ENCODE peak calls at places on chromosomes 4 and X, in ten cellular contexts. J, P, S, D, M, G, C, X, V and N are unnamed samples.

GRCh38 chr4:90328558-90328957 is 201.4 kb downstream of the CCSER1 start:
- DNase-seq in J (peak), P (no peak), S (no peak), D (no peak), M (no peak), G (no peak), C (no peak), X (no peak), V (peak), N (no peak)

GRCh38 chr4:18020145-18020670 is 1.3 kb downstream of the LCORL start:
- DNase-seq in J (peak), P (no peak), S (no peak), D (no peak), M (no peak), G (peak), C (no peak), X (no peak), V (peak), N (peak)

GRCh38 chr4:26884486-26884988 is 23.9 kb downstream of the STIM2 start:
- DNase-seq in J (no peak), P (no peak), S (no peak), D (no peak), M (no peak), G (no peak), C (no peak), X (no peak), V (no peak), N (no peak)

GRCh38 chrX:13081385-13082285 is 37.2 kb upstream of the FAM9C start:
- DNase-seq in J (peak), P (no peak), S (no peak), D (no peak), M (no peak), G (no peak), C (no peak), X (no peak), V (no peak), N (no peak)

GRCh38 chr4:41160010-41160789 is 54.1 kb downstream of the APBB2 start:
- DNase-seq in J (no peak), P (no peak), S (no peak), D (peak), M (no peak), G (peak), C (no peak), X (no peak), V (peak), N (no peak)

GRCh38 chr4:72557021-72557420 is 12.0 kb downstream of the ADAMTS3 start:
- DNase-seq in J (no peak), P (no peak), S (no peak), D (no peak), M (no peak), G (no peak), C (no peak), X (no peak), V (no peak), N (no peak)

GRCh38 chr4:142581891-142582290 is 264.2 kb downstream of the INPP4B start:
- DNase-seq in J (no peak), P (no peak), S (no peak), D (no peak), M (no peak), G (no peak), C (no peak), X (no peak), V (no peak), N (no peak)

GRCh38 chrX:357035-357692 is 29.5 kb downstream of the PPP2R3B start:
- DNase-seq in J (no peak), P (no peak), S (no peak), D (no peak), M (no peak), G (no peak), C (peak), X (no peak), V (no peak), N (no peak)

GRCh38 chrX:68693481-68694410 is 46.3 kb downstream of the STARD8 start:
- DNase-seq in J (peak), P (peak), S (no peak), D (peak), M (peak), G (peak), C (peak), X (no peak), V (peak), N (no peak)

GRCh38 chr4:57448452-57448851 is 338.3 kb upstream of the IGFBP7 start:
- DNase-seq in J (no peak), P (no peak), S (no peak), D (no peak), M (no peak), G (no peak), C (no peak), X (no peak), V (no peak), N (no peak)

GRCh38 chr4:96009720-96010119 is 169.8 kb downstream of the PDHA2 start:
- DNase-seq in J (no peak), P (no peak), S (no peak), D (no peak), M (no peak), G (no peak), C (no peak), X (no peak), V (peak), N (no peak)

GRCh38 chr4:139654516-139654915 is 11.1 kb upstream of the MGST2 start:
- DNase-seq in J (no peak), P (no peak), S (no peak), D (no peak), M (no peak), G (no peak), C (no peak), X (no peak), V (no peak), N (no peak)

GRCh38 chr4:59597536-59598232 is 1602.4 kb upstream of the ADGRL3 start:
- DNase-seq in J (no peak), P (no peak), S (no peak), D (no peak), M (no peak), G (no peak), C (peak), X (no peak), V (no peak), N (no peak)

GRCh38 chr4:108560624-108561023 is 59.8 kb upstream of the RPL34 start:
- DNase-seq in J (no peak), P (no peak), S (no peak), D (peak), M (no peak), G (no peak), C (no peak), X (no peak), V (peak), N (no peak)

GRCh38 chr4:25368315-25368714 is 8.7 kb upstream of the ANAPC4 start:
- DNase-seq in J (no peak), P (no peak), S (no peak), D (peak), M (no peak), G (no peak), C (no peak), X (no peak), V (no peak), N (no peak)

GRCh38 chrX:45505214-45505613 is 304.5 kb upstream of the DIPK2B start:
- DNase-seq in J (no peak), P (no peak), S (no peak), D (no peak), M (no peak), G (no peak), C (no peak), X (no peak), V (peak), N (peak)

GRCh38 chrX:46912098-46912672 is at the start of gene JADE3:
- DNase-seq in J (peak), P (peak), S (no peak), D (peak), M (peak), G (peak), C (peak), X (no peak), V (peak), N (peak)

GRCh38 chrX:866441-866990 is 235.9 kb downstream of the SHOX start:
- DNase-seq in J (peak), P (no peak), S (no peak), D (no peak), M (no peak), G (no peak), C (no peak), X (no peak), V (no peak), N (no peak)

GRCh38 chrX:72128881-72129280 is 2.8 kb downstream of the RTL5 start:
- DNase-seq in J (peak), P (no peak), S (no peak), D (no peak), M (no peak), G (peak), C (no peak), X (no peak), V (no peak), N (no peak)

GRCh38 chr4:90112715-90113114 is 14.5 kb upstream of the CCSER1 start:
- DNase-seq in J (no peak), P (no peak), S (no peak), D (no peak), M (no peak), G (no peak), C (no peak), X (no peak), V (peak), N (no peak)

GRCh38 chr4:4950891-4951290 is 68.4 kb downstream of the CYTL1 start:
- DNase-seq in J (no peak), P (peak), S (no peak), D (no peak), M (no peak), G (no peak), C (no peak), X (no peak), V (no peak), N (no peak)